ENCODE peak calls at places on chromosome 15, in nine cellular contexts. One of them, this sample, is unnamed.

GRCh38 chr15:98428253-98428989 is 219.9 kb upstream of the IGF1R start:
- DNase-seq in tibial artery: peak; percentile 72
- DNase-seq in NB4: peak; percentile 72
- DNase-seq in A549: peak; percentile 85
- DNase-seq in GM23338: peak; percentile 81
- DNase-seq in body of pancreas: peak; percentile 83
- DNase-seq in neural progenitor cell: peak; percentile 87
- DNase-seq in GM06990: peak; percentile 42
- DNase-seq in adrenal gland: peak; percentile 78
- DNase-seq in this sample: peak; percentile 13

GRCh38 chr15:38945551-38946298 is 381.1 kb upstream of the RASGRP1 start:
- DNase-seq in tibial artery: no peak
- DNase-seq in NB4: no peak
- DNase-seq in A549: no peak
- DNase-seq in GM23338: no peak
- DNase-seq in body of pancreas: no peak
- DNase-seq in neural progenitor cell: peak; percentile 34
- DNase-seq in GM06990: no peak
- DNase-seq in adrenal gland: no peak
- DNase-seq in this sample: no peak

GRCh38 chr15:60363903-60364302 is 33.9 kb downstream of the ANXA2 start:
- DNase-seq in tibial artery: no peak
- DNase-seq in NB4: no peak
- DNase-seq in A549: no peak
- DNase-seq in GM23338: no peak
- DNase-seq in body of pancreas: no peak
- DNase-seq in neural progenitor cell: no peak
- DNase-seq in GM06990: no peak
- DNase-seq in adrenal gland: no peak
- DNase-seq in this sample: no peak

GRCh38 chr15:69668963-69669362 is 216.3 kb downstream of the RPLP1 start:
- DNase-seq in tibial artery: no peak
- DNase-seq in NB4: peak; percentile 69
- DNase-seq in A549: no peak
- DNase-seq in GM23338: no peak
- DNase-seq in body of pancreas: no peak
- DNase-seq in neural progenitor cell: no peak
- DNase-seq in GM06990: peak; percentile 75
- DNase-seq in adrenal gland: peak; percentile 9
- DNase-seq in this sample: no peak

GRCh38 chr15:78915341-78916087 is 29.3 kb downstream of the CTSH start:
- DNase-seq in tibial artery: peak; percentile 75
- DNase-seq in NB4: peak; percentile 95
- DNase-seq in A549: no peak
- DNase-seq in GM23338: no peak
- DNase-seq in body of pancreas: no peak
- DNase-seq in neural progenitor cell: no peak
- DNase-seq in GM06990: no peak
- DNase-seq in adrenal gland: peak; percentile 66
- DNase-seq in this sample: no peak

GRCh38 chr15:96409231-96410138 is 79.0 kb downstream of the NR2F2 start:
- DNase-seq in tibial artery: no peak
- DNase-seq in NB4: peak; percentile 56
- DNase-seq in A549: no peak
- DNase-seq in GM23338: peak; percentile 67
- DNase-seq in body of pancreas: no peak
- DNase-seq in neural progenitor cell: peak; percentile 64
- DNase-seq in GM06990: no peak
- DNase-seq in adrenal gland: peak; percentile 15
- DNase-seq in this sample: no peak

GRCh38 chr15:22735781-22736180 is 50.7 kb upstream of the NIPA1 start:
- DNase-seq in tibial artery: no peak
- DNase-seq in NB4: no peak
- DNase-seq in A549: no peak
- DNase-seq in GM23338: no peak
- DNase-seq in body of pancreas: no peak
- DNase-seq in neural progenitor cell: no peak
- DNase-seq in GM06990: no peak
- DNase-seq in adrenal gland: no peak
- DNase-seq in this sample: peak; percentile 90

GRCh38 chr15:26449296-26449695 is 323.6 kb downstream of the GABRB3 start:
- DNase-seq in tibial artery: no peak
- DNase-seq in NB4: no peak
- DNase-seq in A549: no peak
- DNase-seq in GM23338: peak; percentile 77
- DNase-seq in body of pancreas: no peak
- DNase-seq in neural progenitor cell: no peak
- DNase-seq in GM06990: no peak
- DNase-seq in adrenal gland: no peak
- DNase-seq in this sample: no peak

GRCh38 chr15:61660579-61660978 is 399.7 kb downstream of the VPS13C start:
- DNase-seq in tibial artery: peak; percentile 72
- DNase-seq in NB4: no peak
- DNase-seq in A549: no peak
- DNase-seq in GM23338: no peak
- DNase-seq in body of pancreas: no peak
- DNase-seq in neural progenitor cell: no peak
- DNase-seq in GM06990: no peak
- DNase-seq in adrenal gland: no peak
- DNase-seq in this sample: peak; percentile 28

GRCh38 chr15:57364282-57365007 is 11.9 kb upstream of the CGNL1 start:
- DNase-seq in tibial artery: no peak
- DNase-seq in NB4: peak; percentile 83
- DNase-seq in A549: no peak
- DNase-seq in GM23338: peak; percentile 83
- DNase-seq in body of pancreas: no peak
- DNase-seq in neural progenitor cell: peak; percentile 57
- DNase-seq in GM06990: no peak
- DNase-seq in adrenal gland: no peak
- DNase-seq in this sample: no peak

GRCh38 chr15:76898102-76898501 is 7.0 kb downstream of the SCAPER start:
- DNase-seq in tibial artery: no peak
- DNase-seq in NB4: no peak
- DNase-seq in A549: no peak
- DNase-seq in GM23338: no peak
- DNase-seq in body of pancreas: no peak
- DNase-seq in neural progenitor cell: no peak
- DNase-seq in GM06990: no peak
- DNase-seq in adrenal gland: no peak
- DNase-seq in this sample: no peak

GRCh38 chr15:60477991-60478632 is 830 bp downstream of the ICE2 start:
- DNase-seq in tibial artery: no peak
- DNase-seq in NB4: peak; percentile 46
- DNase-seq in A549: no peak
- DNase-seq in GM23338: peak; percentile 39
- DNase-seq in body of pancreas: no peak
- DNase-seq in neural progenitor cell: peak; percentile 9
- DNase-seq in GM06990: peak; percentile 18
- DNase-seq in adrenal gland: no peak
- DNase-seq in this sample: no peak

GRCh38 chr15:93018574-93018973 is 70.4 kb downstream of the RGMA start:
- DNase-seq in tibial artery: no peak
- DNase-seq in NB4: no peak
- DNase-seq in A549: no peak
- DNase-seq in GM23338: peak; percentile 54
- DNase-seq in body of pancreas: no peak
- DNase-seq in neural progenitor cell: peak; percentile 32
- DNase-seq in GM06990: no peak
- DNase-seq in adrenal gland: no peak
- DNase-seq in this sample: no peak

GRCh38 chr15:98740963-98741362 is 92.6 kb downstream of the IGF1R start:
- DNase-seq in tibial artery: no peak
- DNase-seq in NB4: no peak
- DNase-seq in A549: no peak
- DNase-seq in GM23338: no peak
- DNase-seq in body of pancreas: no peak
- DNase-seq in neural progenitor cell: no peak
- DNase-seq in GM06990: no peak
- DNase-seq in adrenal gland: no peak
- DNase-seq in this sample: no peak

GRCh38 chr15:41957021-41957897 is 15.1 kb downstream of the EHD4 start:
- DNase-seq in tibial artery: no peak
- DNase-seq in NB4: no peak
- DNase-seq in A549: no peak
- DNase-seq in GM23338: no peak
- DNase-seq in body of pancreas: no peak
- DNase-seq in neural progenitor cell: no peak
- DNase-seq in GM06990: peak; percentile 59
- DNase-seq in adrenal gland: no peak
- DNase-seq in this sample: no peak

GRCh38 chr15:29840928-29841327 is 18.7 kb upstream of the TJP1 start:
- DNase-seq in tibial artery: no peak
- DNase-seq in NB4: no peak
- DNase-seq in A549: no peak
- DNase-seq in GM23338: no peak
- DNase-seq in body of pancreas: no peak
- DNase-seq in neural progenitor cell: no peak
- DNase-seq in GM06990: no peak
- DNase-seq in adrenal gland: no peak
- DNase-seq in this sample: no peak

GRCh38 chr15:60580650-60581415 is 101.9 kb upstream of the ICE2 start:
- DNase-seq in tibial artery: no peak
- DNase-seq in NB4: no peak
- DNase-seq in A549: no peak
- DNase-seq in GM23338: peak; percentile 29
- DNase-seq in body of pancreas: no peak
- DNase-seq in neural progenitor cell: no peak
- DNase-seq in GM06990: no peak
- DNase-seq in adrenal gland: no peak
- DNase-seq in this sample: no peak

GRCh38 chr15:92808611-92809063 is 91.5 kb upstream of the CHD2 start:
- DNase-seq in tibial artery: peak; percentile 59
- DNase-seq in NB4: peak; percentile 74
- DNase-seq in A549: no peak
- DNase-seq in GM23338: peak; percentile 69
- DNase-seq in body of pancreas: peak; percentile 66
- DNase-seq in neural progenitor cell: no peak
- DNase-seq in GM06990: no peak
- DNase-seq in adrenal gland: peak; percentile 65
- DNase-seq in this sample: no peak

GRCh38 chr15:31461375-31461774 is 134.7 kb downstream of the KLF13 start:
- DNase-seq in tibial artery: no peak
- DNase-seq in NB4: no peak
- DNase-seq in A549: no peak
- DNase-seq in GM23338: no peak
- DNase-seq in body of pancreas: no peak
- DNase-seq in neural progenitor cell: no peak
- DNase-seq in GM06990: no peak
- DNase-seq in adrenal gland: no peak
- DNase-seq in this sample: no peak

GRCh38 chr15:73370151-73370550 is 1.4 kb upstream of the HCN4 start:
- DNase-seq in tibial artery: no peak
- DNase-seq in NB4: no peak
- DNase-seq in A549: no peak
- DNase-seq in GM23338: peak; percentile 36
- DNase-seq in body of pancreas: no peak
- DNase-seq in neural progenitor cell: peak; percentile 29
- DNase-seq in GM06990: no peak
- DNase-seq in adrenal gland: no peak
- DNase-seq in this sample: no peak
- H3K4me3 ChIP-seq in tibial artery: no peak overlapping the region
- H3K4me3 ChIP-seq in NB4: no peak overlapping the region
- H3K4me3 ChIP-seq in A549: no peak overlapping the region
- H3K4me3 ChIP-seq in GM23338: peak overlapping the region; percentile 76
- H3K4me3 ChIP-seq in body of pancreas: no peak overlapping the region
- H3K4me3 ChIP-seq in neural progenitor cell: no peak overlapping the region
- H3K4me3 ChIP-seq in GM06990: no peak overlapping the region
- H3K4me3 ChIP-seq in adrenal gland: no peak overlapping the region
- H3K4me3 ChIP-seq in this sample: no peak overlapping the region

GRCh38 chr15:80996247-80996646 is 4.5 kb upstream of the TLNRD1 start:
- DNase-seq in tibial artery: no peak
- DNase-seq in NB4: peak; percentile 67
- DNase-seq in A549: no peak
- DNase-seq in GM23338: peak; percentile 74
- DNase-seq in body of pancreas: no peak
- DNase-seq in neural progenitor cell: peak; percentile 34
- DNase-seq in GM06990: no peak
- DNase-seq in adrenal gland: no peak
- DNase-seq in this sample: no peak
- TF ChIP-seq CTCF in tibial artery: no peak
- TF ChIP-seq CTCF in NB4: peak; percentile 60
- TF ChIP-seq CTCF in A549: peak; percentile 28
- TF ChIP-seq CTCF in GM23338: peak; percentile 82
- TF ChIP-seq CTCF in body of pancreas: no peak
- TF ChIP-seq CTCF in neural progenitor cell: peak; percentile 64
- TF ChIP-seq CTCF in GM06990: peak; percentile 46
- TF ChIP-seq CTCF in adrenal gland: peak; percentile 26
- TF ChIP-seq CTCF in this sample: peak; percentile 43

GRCh38 chr15:65355173-65355982 is 22.4 kb downstream of the IGDCC3 start:
- DNase-seq in tibial artery: no peak
- DNase-seq in NB4: no peak
- DNase-seq in A549: no peak
- DNase-seq in GM23338: peak; percentile 71
- DNase-seq in body of pancreas: no peak
- DNase-seq in neural progenitor cell: peak; percentile 98
- DNase-seq in GM06990: no peak
- DNase-seq in adrenal gland: no peak
- DNase-seq in this sample: no peak

GRCh38 chr15:65361708-65362459 is 15.9 kb downstream of the IGDCC3 start:
- DNase-seq in tibial artery: no peak
- DNase-seq in NB4: no peak
- DNase-seq in A549: no peak
- DNase-seq in GM23338: peak; percentile 81
- DNase-seq in body of pancreas: no peak
- DNase-seq in neural progenitor cell: no peak
- DNase-seq in GM06990: no peak
- DNase-seq in adrenal gland: no peak
- DNase-seq in this sample: no peak

GRCh38 chr15:65354835-65355172 is 23.0 kb downstream of the IGDCC3 start:
- DNase-seq in tibial artery: no peak
- DNase-seq in NB4: no peak
- DNase-seq in A549: no peak
- DNase-seq in GM23338: no peak
- DNase-seq in body of pancreas: no peak
- DNase-seq in neural progenitor cell: no peak
- DNase-seq in GM06990: no peak
- DNase-seq in adrenal gland: no peak
- DNase-seq in this sample: no peak

DNA sequence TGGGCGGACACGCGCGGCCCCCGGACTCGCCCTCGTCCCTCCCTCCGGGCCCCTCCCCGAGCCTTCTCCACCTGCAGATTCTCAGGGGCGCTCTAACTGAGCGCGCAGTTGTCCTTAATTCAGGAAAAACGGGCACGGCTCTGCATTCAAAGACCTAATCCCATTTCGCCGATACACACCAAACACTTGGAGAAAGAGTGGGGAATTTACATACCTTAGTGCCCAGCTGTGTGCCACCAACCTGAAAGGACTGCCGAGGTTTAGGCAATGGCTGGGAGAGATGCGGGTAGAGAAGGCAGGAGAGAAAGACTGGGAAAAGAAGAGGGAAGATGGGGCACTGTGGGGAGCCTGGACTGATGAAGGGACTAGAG is 21.8 kb downstream of the IGDCC3 start:
- DNase-seq in tibial artery: no peak
- DNase-seq in NB4: no peak
- DNase-seq in A549: no peak
- DNase-seq in GM23338: no peak
- DNase-seq in body of pancreas: no peak
- DNase-seq in neural progenitor cell: peak; percentile 81
- DNase-seq in GM06990: no peak
- DNase-seq in adrenal gland: no peak
- DNase-seq in this sample: no peak
- H3K4me3 ChIP-seq in tibial artery: peak overlapping the region; percentile 33
- H3K4me3 ChIP-seq in NB4: no peak overlapping the region
- H3K4me3 ChIP-seq in A549: peak overlapping the region; percentile 51
- H3K4me3 ChIP-seq in GM23338: peak overlapping the region; percentile 75
- H3K4me3 ChIP-seq in body of pancreas: no peak overlapping the region
- H3K4me3 ChIP-seq in neural progenitor cell: peak overlapping the region; percentile 48
- H3K4me3 ChIP-seq in GM06990: no peak overlapping the region
- H3K4me3 ChIP-seq in adrenal gland: peak overlapping the region; percentile 53
- H3K4me3 ChIP-seq in this sample: peak overlapping the region; percentile 22

GRCh38 chr15:49901867-49902775 is 216.9 kb downstream of the ATP8B4 start:
- DNase-seq in tibial artery: no peak
- DNase-seq in NB4: no peak
- DNase-seq in A549: no peak
- DNase-seq in GM23338: no peak
- DNase-seq in body of pancreas: no peak
- DNase-seq in neural progenitor cell: no peak
- DNase-seq in GM06990: no peak
- DNase-seq in adrenal gland: no peak
- DNase-seq in this sample: no peak
- TF ChIP-seq CTCF in tibial artery: peak; percentile 15
- TF ChIP-seq CTCF in NB4: no peak
- TF ChIP-seq CTCF in A549: peak; percentile 72
- TF ChIP-seq CTCF in GM23338: no peak
- TF ChIP-seq CTCF in body of pancreas: no peak
- TF ChIP-seq CTCF in neural progenitor cell: no peak
- TF ChIP-seq CTCF in GM06990: no peak
- TF ChIP-seq CTCF in adrenal gland: no peak
- TF ChIP-seq CTCF in this sample: peak; percentile 53

This sample was measured in AG09309.